ENCODE peak calls at places on chromosomes 5 and 9, in six cellular contexts. One of them, this sample, is unnamed.
A peak's percentile ranks its signal among the peaks of the same experiment; 100 is the strongest.

GRCh38 chr5:145629047-145629446 is 206.1 kb downstream of the PRELID2 start:
- DNase-seq in H1: no peak
- DNase-seq in HepG2: no peak
- DNase-seq in GM12878: no peak
- DNase-seq in K562: no peak
- DNase-seq in GM12892: no peak
- DNase-seq in this sample: no peak

GRCh38 chr5:68344447-68345111 is 129.0 kb downstream of the PIK3R1 start:
- DNase-seq in H1: no peak
- DNase-seq in HepG2: no peak
- DNase-seq in GM12878: no peak
- DNase-seq in K562: peak; percentile 69
- DNase-seq in GM12892: no peak
- DNase-seq in this sample: no peak

GRCh38 chr9:121292051-121292450 is 24.1 kb downstream of the GSN start:
- DNase-seq in H1: no peak
- DNase-seq in HepG2: no peak
- DNase-seq in GM12878: no peak
- DNase-seq in K562: no peak
- DNase-seq in GM12892: no peak
- DNase-seq in this sample: no peak

GRCh38 chr5:51944500-51945125 is 561.4 kb downstream of the ISL1 start:
- DNase-seq in H1: no peak
- DNase-seq in HepG2: no peak
- DNase-seq in GM12878: no peak
- DNase-seq in K562: no peak
- DNase-seq in GM12892: no peak
- DNase-seq in this sample: no peak

GRCh38 chr9:86185872-86186271 is 73.6 kb downstream of the C9orf153 start:
- DNase-seq in H1: no peak
- DNase-seq in HepG2: no peak
- DNase-seq in GM12878: no peak
- DNase-seq in K562: no peak
- DNase-seq in GM12892: no peak
- DNase-seq in this sample: no peak

GRCh38 chr9:85302860-85303779 is 438.6 kb downstream of the AGTPBP1 start:
- DNase-seq in H1: no peak
- DNase-seq in HepG2: no peak
- DNase-seq in GM12878: no peak
- DNase-seq in K562: no peak
- DNase-seq in GM12892: no peak
- DNase-seq in this sample: no peak

GRCh38 chr5:126883801-126884200 is 106.9 kb downstream of the LMNB1 start:
- DNase-seq in H1: no peak
- DNase-seq in HepG2: no peak
- DNase-seq in GM12878: no peak
- DNase-seq in K562: no peak
- DNase-seq in GM12892: no peak
- DNase-seq in this sample: no peak

GRCh38 chr9:33881635-33882034 is 64.7 kb downstream of the UBE2R2 start:
- DNase-seq in H1: no peak
- DNase-seq in HepG2: no peak
- DNase-seq in GM12878: no peak
- DNase-seq in K562: no peak
- DNase-seq in GM12892: no peak
- DNase-seq in this sample: no peak

GRCh38 chr5:39197556-39197955 is 21.8 kb downstream of the FYB1 start:
- DNase-seq in H1: no peak
- DNase-seq in HepG2: no peak
- DNase-seq in GM12878: no peak
- DNase-seq in K562: no peak
- DNase-seq in GM12892: no peak
- DNase-seq in this sample: no peak

GRCh38 chr5:34606101-34606500 is 50.0 kb upstream of the RAI14 start:
- DNase-seq in H1: no peak
- DNase-seq in HepG2: no peak
- DNase-seq in GM12878: no peak
- DNase-seq in K562: no peak
- DNase-seq in GM12892: no peak
- DNase-seq in this sample: no peak

GRCh38 chr5:132363431-132364112 is 5.9 kb upstream of the SLC22A5 start:
- DNase-seq in H1: no peak
- DNase-seq in HepG2: no peak
- DNase-seq in GM12878: no peak
- DNase-seq in K562: no peak
- DNase-seq in GM12892: no peak
- DNase-seq in this sample: no peak

GRCh38 chr5:54083851-54084250 is 226.5 kb downstream of the ARL15 start:
- DNase-seq in H1: no peak
- DNase-seq in HepG2: no peak
- DNase-seq in GM12878: no peak
- DNase-seq in K562: no peak
- DNase-seq in GM12892: no peak
- DNase-seq in this sample: no peak

DNA sequence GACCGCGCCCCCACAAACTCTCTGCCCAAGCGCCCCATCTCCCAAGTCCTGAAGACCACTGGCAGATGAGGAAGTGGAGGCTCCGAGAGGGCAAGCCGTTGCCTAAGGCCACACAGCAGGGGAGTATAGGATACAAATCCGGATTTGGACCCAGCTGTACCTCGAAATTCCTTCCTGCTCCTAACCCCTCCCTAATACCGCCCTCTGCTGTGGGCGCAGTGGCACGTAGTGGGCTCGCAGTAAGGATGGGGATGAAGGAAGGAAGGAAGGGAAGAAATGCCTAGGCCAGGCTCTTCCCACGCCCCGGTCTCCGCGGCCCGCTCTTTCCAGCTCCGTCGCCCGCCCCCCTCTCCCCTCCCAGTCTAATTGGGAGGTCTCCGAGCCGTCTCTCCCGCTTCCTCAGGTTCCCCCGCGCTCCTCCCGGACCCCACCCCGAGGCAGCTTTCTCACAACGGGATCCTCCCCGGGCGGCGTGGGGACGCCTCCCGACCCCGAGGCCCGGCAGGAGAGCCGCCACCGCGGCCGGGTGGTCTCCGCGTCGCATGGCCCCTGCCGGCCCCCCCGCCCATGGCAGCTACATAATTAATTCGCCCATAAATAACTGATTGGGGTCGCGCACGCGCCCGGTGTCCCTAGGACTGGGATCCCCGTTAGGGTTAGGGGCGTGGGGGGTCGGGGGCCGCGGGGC is 138.9 kb downstream of the C9orf50 start:
- DNase-seq in H1: no peak
- DNase-seq in HepG2: no peak
- DNase-seq in GM12878: no peak
- DNase-seq in K562: peak; percentile 63
- DNase-seq in GM12892: no peak
- DNase-seq in this sample: no peak
- TF ChIP-seq POLR2A in H1: no peak
- TF ChIP-seq POLR2A in HepG2: no peak
- TF ChIP-seq POLR2A in GM12878: no peak
- TF ChIP-seq POLR2A in K562: no peak
- TF ChIP-seq POLR2A in GM12892: no peak
- TF ChIP-seq POLR2A in this sample: no peak

GRCh38 chr9:87340391-87340790 is 157.3 kb upstream of the DAPK1 start:
- DNase-seq in H1: no peak
- DNase-seq in HepG2: no peak
- DNase-seq in GM12878: no peak
- DNase-seq in K562: no peak
- DNase-seq in GM12892: no peak
- DNase-seq in this sample: no peak

GRCh38 chr9:87336407-87336806 is 161.3 kb upstream of the DAPK1 start:
- DNase-seq in H1: no peak
- DNase-seq in HepG2: peak; percentile 46
- DNase-seq in GM12878: no peak
- DNase-seq in K562: peak; percentile 18
- DNase-seq in GM12892: no peak
- DNase-seq in this sample: no peak

GRCh38 chr9:87336914-87337333 is 160.7 kb upstream of the DAPK1 start:
- DNase-seq in H1: no peak
- DNase-seq in HepG2: peak; percentile 75
- DNase-seq in GM12878: peak; percentile 13
- DNase-seq in K562: peak; percentile 49
- DNase-seq in GM12892: no peak
- DNase-seq in this sample: no peak

GRCh38 chr9:87338075-87338989 is 159.3 kb upstream of the DAPK1 start:
- DNase-seq in H1: no peak
- DNase-seq in HepG2: no peak
- DNase-seq in GM12878: no peak
- DNase-seq in K562: no peak
- DNase-seq in GM12892: no peak
- DNase-seq in this sample: no peak

GRCh38 chr9:87337335-87338074 is 160.2 kb upstream of the DAPK1 start:
- DNase-seq in H1: peak; percentile 51
- DNase-seq in HepG2: no peak
- DNase-seq in GM12878: no peak
- DNase-seq in K562: no peak
- DNase-seq in GM12892: no peak
- DNase-seq in this sample: no peak
- TF ChIP-seq POLR2AphosphoS5 in H1: peak; percentile 3
- TF ChIP-seq POLR2AphosphoS5 in HepG2: no peak
- TF ChIP-seq POLR2AphosphoS5 in GM12878: no peak
- TF ChIP-seq POLR2AphosphoS5 in K562: no peak
- TF ChIP-seq POLR2AphosphoS5 in GM12892: no peak
- TF ChIP-seq POLR2AphosphoS5 in this sample: no peak

GRCh38 chr9:127568971-127569818 is 42.9 kb upstream of the STXBP1 start:
- DNase-seq in H1: no peak
- DNase-seq in HepG2: peak; percentile 55
- DNase-seq in GM12878: no peak
- DNase-seq in K562: peak; percentile 99
- DNase-seq in GM12892: peak; percentile 93
- DNase-seq in this sample: peak; percentile 92

GRCh38 chr9:127566351-127567001 is 45.6 kb upstream of the STXBP1 start:
- DNase-seq in H1: no peak
- DNase-seq in HepG2: no peak
- DNase-seq in GM12878: no peak
- DNase-seq in K562: no peak
- DNase-seq in GM12892: no peak
- DNase-seq in this sample: no peak

GRCh38 chr9:127567898-127568617 is 44.0 kb upstream of the STXBP1 start:
- DNase-seq in H1: no peak
- DNase-seq in HepG2: no peak
- DNase-seq in GM12878: no peak
- DNase-seq in K562: peak; percentile 64
- DNase-seq in GM12892: no peak
- DNase-seq in this sample: no peak

GRCh38 chr9:127568618-127568970 is 43.5 kb upstream of the STXBP1 start:
- DNase-seq in H1: no peak
- DNase-seq in HepG2: no peak
- DNase-seq in GM12878: no peak
- DNase-seq in K562: no peak
- DNase-seq in GM12892: no peak
- DNase-seq in this sample: no peak

DNA sequence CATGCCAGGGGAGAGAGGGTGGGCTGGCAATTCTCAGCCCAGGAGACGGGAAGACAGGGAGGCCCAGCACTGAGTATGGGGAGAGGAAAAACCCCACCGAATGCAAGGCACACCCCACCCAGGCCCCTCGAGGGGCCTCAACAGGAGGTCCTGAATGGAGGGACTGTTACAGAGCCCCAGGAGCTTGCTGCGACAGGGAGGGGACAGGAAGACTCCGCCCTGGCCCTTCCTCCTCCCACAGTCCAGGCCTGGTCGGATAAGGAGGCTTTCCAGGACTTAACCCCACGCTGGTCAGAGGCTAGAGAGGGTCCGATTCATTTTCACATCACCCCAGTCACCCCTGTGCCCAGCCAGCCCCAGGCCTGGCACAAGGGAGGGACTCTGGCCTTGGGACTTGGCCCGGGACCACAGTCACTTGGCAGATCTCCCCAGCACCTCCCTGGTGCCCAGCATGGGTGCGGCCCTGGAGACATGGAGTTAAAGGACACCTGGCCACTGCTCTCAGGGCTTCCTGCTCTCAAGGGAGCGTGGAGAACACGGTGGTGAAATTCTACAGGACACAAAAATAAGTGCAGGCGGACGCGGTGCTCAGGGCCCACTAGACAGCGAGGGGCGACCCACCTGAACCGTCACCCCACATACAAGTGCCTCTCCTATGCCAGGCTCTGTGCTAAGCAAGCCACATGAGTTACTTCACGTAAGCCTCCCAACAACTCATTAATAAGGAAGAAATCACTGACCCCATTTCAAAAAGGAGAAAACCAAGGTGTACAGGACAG is 44.8 kb upstream of the STXBP1 start:
- DNase-seq in H1: no peak
- DNase-seq in HepG2: no peak
- DNase-seq in GM12878: no peak
- DNase-seq in K562: peak; percentile 39
- DNase-seq in GM12892: no peak
- DNase-seq in this sample: no peak
- TF ChIP-seq TAF1 in H1: no peak
- TF ChIP-seq TAF1 in HepG2: peak; percentile 35
- TF ChIP-seq TAF1 in GM12878: no peak
- TF ChIP-seq TAF1 in K562: no peak
- TF ChIP-seq TAF1 in GM12892: no peak
- TF ChIP-seq TAF1 in this sample: no peak

DNA sequence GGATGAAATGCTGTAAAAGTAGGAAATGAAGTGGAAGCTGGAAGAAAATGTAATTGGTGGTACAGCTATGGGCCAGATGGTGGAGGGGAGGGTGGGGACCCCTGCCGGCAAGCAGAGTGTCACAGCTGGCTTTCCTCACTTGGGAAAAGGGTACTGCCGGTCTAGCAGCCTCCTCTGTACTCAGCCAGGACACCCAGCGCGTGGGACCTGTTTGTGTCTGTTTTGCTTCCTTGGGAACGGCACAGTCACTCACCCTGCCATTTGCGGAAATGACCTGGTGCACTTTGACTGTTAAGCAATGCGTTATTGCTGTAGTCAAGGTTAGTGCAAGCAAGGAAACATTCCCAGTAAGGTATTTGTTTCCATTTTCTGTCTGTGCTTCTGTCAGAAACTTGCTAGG is 10.1 kb downstream of the TMEM252 start:
- DNase-seq in H1: no peak
- DNase-seq in HepG2: peak; percentile 80
- DNase-seq in GM12878: no peak
- DNase-seq in K562: no peak
- DNase-seq in GM12892: no peak
- DNase-seq in this sample: no peak
- TF ChIP-seq POLR2A in H1: no peak
- TF ChIP-seq POLR2A in HepG2: no peak
- TF ChIP-seq POLR2A in GM12878: no peak
- TF ChIP-seq POLR2A in K562: no peak
- TF ChIP-seq POLR2A in GM12892: no peak
- TF ChIP-seq POLR2A in this sample: no peak

DNA sequence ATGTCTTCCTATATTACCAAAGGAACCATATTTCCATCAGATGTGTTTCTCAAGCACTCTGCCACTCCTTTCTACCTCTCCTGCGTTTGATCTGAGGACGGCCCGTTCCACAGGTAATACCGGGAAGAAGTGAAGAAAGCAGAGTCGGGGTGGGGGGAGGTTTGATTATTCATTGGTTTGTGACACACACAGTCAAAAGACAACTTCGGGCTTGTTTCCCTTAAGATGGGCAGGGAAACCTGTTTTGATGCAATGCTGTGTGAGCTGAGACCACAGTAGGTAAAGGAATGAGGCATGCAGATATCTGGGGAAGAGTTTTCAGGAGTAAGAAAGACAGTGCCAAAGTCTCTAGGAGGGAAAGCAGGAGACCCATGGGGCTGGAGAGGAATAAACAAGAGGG is 54.0 kb downstream of the BOD1 start:
- DNase-seq in H1: no peak
- DNase-seq in HepG2: no peak
- DNase-seq in GM12878: no peak
- DNase-seq in K562: no peak
- DNase-seq in GM12892: no peak
- DNase-seq in this sample: no peak
- TF ChIP-seq POLR2AphosphoS5 in H1: no peak
- TF ChIP-seq POLR2AphosphoS5 in HepG2: no peak
- TF ChIP-seq POLR2AphosphoS5 in GM12878: no peak
- TF ChIP-seq POLR2AphosphoS5 in K562: no peak
- TF ChIP-seq POLR2AphosphoS5 in GM12892: no peak
- TF ChIP-seq POLR2AphosphoS5 in this sample: no peak

GRCh38 chr9:132896906-132897305 is 18.2 kb downstream of the SPACA9 start:
- DNase-seq in H1: no peak
- DNase-seq in HepG2: no peak
- DNase-seq in GM12878: no peak
- DNase-seq in K562: no peak
- DNase-seq in GM12892: no peak
- DNase-seq in this sample: no peak
- TF ChIP-seq TAF1 in H1: no peak
- TF ChIP-seq TAF1 in HepG2: no peak
- TF ChIP-seq TAF1 in GM12878: no peak
- TF ChIP-seq TAF1 in K562: no peak
- TF ChIP-seq TAF1 in GM12892: no peak
- TF ChIP-seq TAF1 in this sample: no peak

This sample was measured in GM12891.